ENCODE peak calls at places on chromosome 11, in eight cellular contexts. D, P, A, S, V, M, O and W are unnamed samples.

GRCh38 chr11:124793466-124794278 is 6.5 kb downstream of the MSANTD2 start:
- DNase-seq in D (no peak), P (no peak), A (no peak), S (peak), V (no peak), M (peak), O (no peak), W (peak)

GRCh38 chr11:117058761-117059233 is 39.4 kb downstream of the SIK3 start:
- DNase-seq in D (no peak), P (no peak), A (no peak), S (peak), V (no peak), M (no peak), O (no peak), W (no peak)

GRCh38 chr11:31768744-31769143 is 42.4 kb downstream of the PAX6 start:
- DNase-seq in D (no peak), P (no peak), A (no peak), S (no peak), V (no peak), M (no peak), O (no peak), W (no peak)

GRCh38 chr11:72375241-72375640 is 59.1 kb downstream of the CLPB start:
- DNase-seq in D (no peak), P (no peak), A (no peak), S (no peak), V (no peak), M (no peak), O (no peak), W (no peak)

GRCh38 chr11:123194308-123195181 is 503 bp downstream of the CLMP start:
- DNase-seq in D (no peak), P (no peak), A (no peak), S (peak), V (peak), M (no peak), O (no peak), W (no peak)

GRCh38 chr11:103433976-103434375 is 324.8 kb downstream of the DYNC2H1 start:
- DNase-seq in D (no peak), P (no peak), A (no peak), S (no peak), V (no peak), M (no peak), O (no peak), W (no peak)

GRCh38 chr11:8344346-8344745 is 80.7 kb upstream of the LMO1 start:
- DNase-seq in D (no peak), P (no peak), A (no peak), S (no peak), V (no peak), M (no peak), O (no peak), W (no peak)

GRCh38 chr11:68950776-68951175 is 30.0 kb downstream of the MRGPRD start:
- DNase-seq in D (no peak), P (no peak), A (no peak), S (no peak), V (no peak), M (no peak), O (no peak), W (no peak)

GRCh38 chr11:115961168-115962003 is 457.2 kb upstream of the CADM1 start:
- DNase-seq in D (no peak), P (no peak), A (no peak), S (no peak), V (no peak), M (no peak), O (no peak), W (no peak)

GRCh38 chr11:68831124-68831523 is 10.6 kb downstream of the CPT1A start:
- DNase-seq in D (no peak), P (no peak), A (no peak), S (no peak), V (no peak), M (no peak), O (no peak), W (no peak)

GRCh38 chr11:65438257-65439151 is 15.9 kb downstream of the NEAT1 start:
- DNase-seq in D (no peak), P (no peak), A (no peak), S (no peak), V (no peak), M (no peak), O (no peak), W (peak)

GRCh38 chr11:118263694-118264567 is at the start of gene MPZL2:
- DNase-seq in D (no peak), P (peak), A (peak), S (no peak), V (peak), M (no peak), O (no peak), W (peak)